ENCODE peak calls at places on chromosomes 3 and 15, in ten cellular contexts. One of them, this sample, is unnamed.

GRCh38 chr15:87949934-87950298 is 306.6 kb downstream of the NTRK3 start:
- DNase-seq in OCI-LY7: no peak
- DNase-seq in HepG2: no peak
- DNase-seq in heart right ventricle: no peak
- DNase-seq in AG10803: no peak
- DNase-seq in tibial nerve: peak
- DNase-seq in pancreas: no peak
- DNase-seq in endodermal cell: no peak
- DNase-seq in brain microvascular endothelial cell: no peak
- DNase-seq in stomach: no peak
- DNase-seq in this sample: no peak

GRCh38 chr15:81809543-81809942 is 236.3 kb downstream of the MEX3B start:
- DNase-seq in OCI-LY7: peak
- DNase-seq in HepG2: peak
- DNase-seq in heart right ventricle: peak
- DNase-seq in AG10803: peak
- DNase-seq in tibial nerve: no peak
- DNase-seq in pancreas: peak
- DNase-seq in endodermal cell: peak
- DNase-seq in brain microvascular endothelial cell: peak
- DNase-seq in stomach: no peak
- DNase-seq in this sample: no peak

GRCh38 chr3:187013080-187013838 is 82.9 kb downstream of the ST6GAL1 start:
- DNase-seq in OCI-LY7: no peak
- DNase-seq in HepG2: no peak
- DNase-seq in heart right ventricle: no peak
- DNase-seq in AG10803: no peak
- DNase-seq in tibial nerve: no peak
- DNase-seq in pancreas: no peak
- DNase-seq in endodermal cell: no peak
- DNase-seq in brain microvascular endothelial cell: no peak
- DNase-seq in stomach: no peak
- DNase-seq in this sample: peak

GRCh38 chr3:58260261-58260731 is 22.7 kb downstream of the ABHD6 start:
- DNase-seq in OCI-LY7: no peak
- DNase-seq in HepG2: no peak
- DNase-seq in heart right ventricle: no peak
- DNase-seq in AG10803: peak
- DNase-seq in tibial nerve: no peak
- DNase-seq in pancreas: no peak
- DNase-seq in endodermal cell: peak
- DNase-seq in brain microvascular endothelial cell: peak
- DNase-seq in stomach: no peak
- DNase-seq in this sample: peak

GRCh38 chr15:57224664-57225063 is 151.6 kb upstream of the CGNL1 start:
- DNase-seq in OCI-LY7: no peak
- DNase-seq in HepG2: no peak
- DNase-seq in heart right ventricle: no peak
- DNase-seq in AG10803: peak
- DNase-seq in tibial nerve: no peak
- DNase-seq in pancreas: no peak
- DNase-seq in endodermal cell: no peak
- DNase-seq in brain microvascular endothelial cell: no peak
- DNase-seq in stomach: no peak
- DNase-seq in this sample: peak

GRCh38 chr3:74539879-74540278 is 74.6 kb downstream of the CNTN3 start:
- DNase-seq in OCI-LY7: no peak
- DNase-seq in HepG2: no peak
- DNase-seq in heart right ventricle: no peak
- DNase-seq in AG10803: no peak
- DNase-seq in tibial nerve: no peak
- DNase-seq in pancreas: no peak
- DNase-seq in endodermal cell: no peak
- DNase-seq in brain microvascular endothelial cell: no peak
- DNase-seq in stomach: no peak
- DNase-seq in this sample: peak

GRCh38 chr3:172449468-172450149 is 1.4 kb upstream of the GHSR start:
- DNase-seq in OCI-LY7: no peak
- DNase-seq in HepG2: no peak
- DNase-seq in heart right ventricle: peak
- DNase-seq in AG10803: peak
- DNase-seq in tibial nerve: no peak
- DNase-seq in pancreas: peak
- DNase-seq in endodermal cell: peak
- DNase-seq in brain microvascular endothelial cell: peak
- DNase-seq in stomach: no peak
- DNase-seq in this sample: peak

GRCh38 chr3:152793969-152794368 is 41.0 kb upstream of the P2RY1 start:
- DNase-seq in OCI-LY7: no peak
- DNase-seq in HepG2: no peak
- DNase-seq in heart right ventricle: no peak
- DNase-seq in AG10803: no peak
- DNase-seq in tibial nerve: no peak
- DNase-seq in pancreas: no peak
- DNase-seq in endodermal cell: no peak
- DNase-seq in brain microvascular endothelial cell: no peak
- DNase-seq in stomach: no peak
- DNase-seq in this sample: no peak

GRCh38 chr15:90295270-90295648 is 29.8 kb downstream of the NGRN start:
- DNase-seq in OCI-LY7: no peak
- DNase-seq in HepG2: no peak
- DNase-seq in heart right ventricle: no peak
- DNase-seq in AG10803: no peak
- DNase-seq in tibial nerve: no peak
- DNase-seq in pancreas: no peak
- DNase-seq in endodermal cell: peak
- DNase-seq in brain microvascular endothelial cell: no peak
- DNase-seq in stomach: no peak
- DNase-seq in this sample: no peak

GRCh38 chr3:197349368-197349767 is 51.0 kb upstream of the DLG1 start:
- DNase-seq in OCI-LY7: no peak
- DNase-seq in HepG2: no peak
- DNase-seq in heart right ventricle: no peak
- DNase-seq in AG10803: no peak
- DNase-seq in tibial nerve: no peak
- DNase-seq in pancreas: no peak
- DNase-seq in endodermal cell: peak
- DNase-seq in brain microvascular endothelial cell: no peak
- DNase-seq in stomach: no peak
- DNase-seq in this sample: peak

GRCh38 chr15:99211926-99212325 is 37.5 kb downstream of the TTC23 start:
- DNase-seq in OCI-LY7: no peak
- DNase-seq in HepG2: no peak
- DNase-seq in heart right ventricle: no peak
- DNase-seq in AG10803: peak
- DNase-seq in tibial nerve: no peak
- DNase-seq in pancreas: no peak
- DNase-seq in endodermal cell: no peak
- DNase-seq in brain microvascular endothelial cell: peak
- DNase-seq in stomach: no peak
- DNase-seq in this sample: no peak

GRCh38 chr3:184154909-184155643 is at the start of gene DVL3:
- DNase-seq in OCI-LY7: peak
- DNase-seq in HepG2: peak
- DNase-seq in heart right ventricle: peak
- DNase-seq in AG10803: peak
- DNase-seq in tibial nerve: peak
- DNase-seq in pancreas: peak
- DNase-seq in endodermal cell: peak
- DNase-seq in brain microvascular endothelial cell: peak
- DNase-seq in stomach: peak
- DNase-seq in this sample: peak

GRCh38 chr15:90019611-90020010 is 18.5 kb downstream of the ZNF710 start:
- DNase-seq in OCI-LY7: no peak
- DNase-seq in HepG2: no peak
- DNase-seq in heart right ventricle: no peak
- DNase-seq in AG10803: no peak
- DNase-seq in tibial nerve: no peak
- DNase-seq in pancreas: peak
- DNase-seq in endodermal cell: peak
- DNase-seq in brain microvascular endothelial cell: no peak
- DNase-seq in stomach: no peak
- DNase-seq in this sample: no peak

GRCh38 chr3:41652506-41652905 is 309.4 kb downstream of the ULK4 start:
- DNase-seq in OCI-LY7: no peak
- DNase-seq in HepG2: no peak
- DNase-seq in heart right ventricle: no peak
- DNase-seq in AG10803: no peak
- DNase-seq in tibial nerve: no peak
- DNase-seq in pancreas: no peak
- DNase-seq in endodermal cell: no peak
- DNase-seq in brain microvascular endothelial cell: no peak
- DNase-seq in stomach: no peak
- DNase-seq in this sample: no peak

GRCh38 chr15:38793181-38793580 is 228.6 kb upstream of the RASGRP1 start:
- DNase-seq in OCI-LY7: no peak
- DNase-seq in HepG2: no peak
- DNase-seq in heart right ventricle: no peak
- DNase-seq in AG10803: no peak
- DNase-seq in tibial nerve: no peak
- DNase-seq in pancreas: no peak
- DNase-seq in endodermal cell: no peak
- DNase-seq in brain microvascular endothelial cell: no peak
- DNase-seq in stomach: no peak
- DNase-seq in this sample: no peak

GRCh38 chr3:131794766-131795381 is 239.9 kb downstream of the CPNE4 start:
- DNase-seq in OCI-LY7: peak
- DNase-seq in HepG2: peak
- DNase-seq in heart right ventricle: peak
- DNase-seq in AG10803: peak
- DNase-seq in tibial nerve: peak
- DNase-seq in pancreas: peak
- DNase-seq in endodermal cell: peak
- DNase-seq in brain microvascular endothelial cell: peak
- DNase-seq in stomach: no peak
- DNase-seq in this sample: peak

GRCh38 chr3:172777901-172778300 is 27.4 kb downstream of the ECT2 start:
- DNase-seq in OCI-LY7: no peak
- DNase-seq in HepG2: no peak
- DNase-seq in heart right ventricle: no peak
- DNase-seq in AG10803: no peak
- DNase-seq in tibial nerve: no peak
- DNase-seq in pancreas: no peak
- DNase-seq in endodermal cell: no peak
- DNase-seq in brain microvascular endothelial cell: no peak
- DNase-seq in stomach: no peak
- DNase-seq in this sample: no peak

GRCh38 chr15:91853501-91853967 is at the start of gene SLCO3A1:
- DNase-seq in OCI-LY7: peak
- DNase-seq in HepG2: no peak
- DNase-seq in heart right ventricle: peak
- DNase-seq in AG10803: peak
- DNase-seq in tibial nerve: peak
- DNase-seq in pancreas: peak
- DNase-seq in endodermal cell: peak
- DNase-seq in brain microvascular endothelial cell: no peak
- DNase-seq in stomach: peak
- DNase-seq in this sample: peak
- TF ChIP-seq CTCF in OCI-LY7: no peak
- TF ChIP-seq CTCF in HepG2: no peak
- TF ChIP-seq CTCF in heart right ventricle: no peak
- TF ChIP-seq CTCF in AG10803: no peak
- TF ChIP-seq CTCF in tibial nerve: peak
- TF ChIP-seq CTCF in pancreas: no peak
- TF ChIP-seq CTCF in endodermal cell: no peak
- TF ChIP-seq CTCF in brain microvascular endothelial cell: no peak
- TF ChIP-seq CTCF in stomach: no peak
- TF ChIP-seq CTCF in this sample: no peak

GRCh38 chr15:33064878-33065277 is 129.6 kb downstream of the FMN1 start:
- DNase-seq in OCI-LY7: no peak
- DNase-seq in HepG2: no peak
- DNase-seq in heart right ventricle: no peak
- DNase-seq in AG10803: peak
- DNase-seq in tibial nerve: no peak
- DNase-seq in pancreas: no peak
- DNase-seq in endodermal cell: no peak
- DNase-seq in brain microvascular endothelial cell: peak
- DNase-seq in stomach: no peak
- DNase-seq in this sample: peak
- H3K4me3 ChIP-seq in OCI-LY7: no peak
- H3K4me3 ChIP-seq in HepG2: no peak
- H3K4me3 ChIP-seq in heart right ventricle: no peak
- H3K4me3 ChIP-seq in AG10803: peak
- H3K4me3 ChIP-seq in tibial nerve: no peak
- H3K4me3 ChIP-seq in pancreas: no peak
- H3K4me3 ChIP-seq in endodermal cell: no peak
- H3K4me3 ChIP-seq in brain microvascular endothelial cell: no peak
- H3K4me3 ChIP-seq in stomach: peak
- H3K4me3 ChIP-seq in this sample: no peak

GRCh38 chr15:46178138-46178537 is 543.3 kb downstream of the SQOR start:
- DNase-seq in OCI-LY7: no peak
- DNase-seq in HepG2: no peak
- DNase-seq in heart right ventricle: no peak
- DNase-seq in AG10803: no peak
- DNase-seq in tibial nerve: no peak
- DNase-seq in pancreas: no peak
- DNase-seq in endodermal cell: no peak
- DNase-seq in brain microvascular endothelial cell: no peak
- DNase-seq in stomach: no peak
- DNase-seq in this sample: no peak
- TF ChIP-seq CTCF in OCI-LY7: no peak
- TF ChIP-seq CTCF in HepG2: no peak
- TF ChIP-seq CTCF in heart right ventricle: no peak
- TF ChIP-seq CTCF in AG10803: no peak
- TF ChIP-seq CTCF in tibial nerve: no peak
- TF ChIP-seq CTCF in pancreas: no peak
- TF ChIP-seq CTCF in endodermal cell: no peak
- TF ChIP-seq CTCF in brain microvascular endothelial cell: no peak
- TF ChIP-seq CTCF in stomach: no peak
- TF ChIP-seq CTCF in this sample: no peak

DNA sequence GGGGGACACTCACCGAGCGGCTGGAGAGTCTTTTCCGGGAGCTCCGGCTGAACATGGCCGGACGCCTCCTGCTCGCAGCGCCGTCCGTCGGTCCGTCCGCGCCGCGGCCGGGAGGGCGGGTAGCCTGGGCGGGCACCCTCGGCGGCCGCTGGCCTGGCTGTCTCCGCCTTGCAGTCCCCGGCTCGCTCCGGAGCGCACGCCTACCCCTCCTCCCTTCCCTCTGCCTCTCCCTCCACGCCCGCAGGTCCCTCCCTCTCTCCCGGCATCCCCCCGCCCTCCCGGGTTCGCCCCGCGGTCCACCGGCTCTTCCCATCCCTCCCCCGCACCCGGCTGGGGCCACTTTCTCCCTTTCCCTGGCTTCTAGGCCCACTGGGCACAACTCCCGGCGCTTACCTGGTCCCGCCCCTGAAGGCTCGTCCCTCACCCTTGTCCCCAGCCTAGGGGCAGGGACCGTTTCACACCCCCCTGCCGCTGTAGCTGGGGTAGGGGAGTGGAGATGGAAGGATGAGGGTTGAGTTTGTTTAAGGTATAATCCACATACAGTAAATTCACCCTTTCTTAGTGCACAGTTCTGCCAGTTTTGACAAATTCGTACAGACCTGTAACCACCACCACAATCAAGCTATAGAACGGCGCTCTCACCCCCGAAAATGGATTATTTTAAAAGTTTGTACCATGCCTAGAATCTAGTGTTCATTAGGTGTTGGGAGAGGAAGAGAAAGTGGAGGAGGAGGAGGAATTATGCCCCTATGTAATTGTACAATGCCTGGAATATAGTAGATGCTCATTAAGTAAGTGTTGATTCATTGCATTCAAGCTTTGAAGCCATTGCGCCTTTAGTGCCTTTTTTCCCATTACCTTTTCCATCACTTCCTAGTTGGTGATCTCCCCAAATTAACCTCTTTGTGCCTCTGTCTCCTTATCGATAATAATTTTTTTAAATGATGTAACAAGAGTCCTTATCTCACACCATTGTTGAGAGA is 220.3 kb upstream of the PRICKLE2 start:
- DNase-seq in OCI-LY7: no peak
- DNase-seq in HepG2: no peak
- DNase-seq in heart right ventricle: no peak
- DNase-seq in AG10803: peak
- DNase-seq in tibial nerve: no peak
- DNase-seq in pancreas: peak
- DNase-seq in endodermal cell: peak
- DNase-seq in brain microvascular endothelial cell: peak
- DNase-seq in stomach: peak
- DNase-seq in this sample: no peak
- H3K4me3 ChIP-seq in OCI-LY7: no peak
- H3K4me3 ChIP-seq in HepG2: peak
- H3K4me3 ChIP-seq in heart right ventricle: peak
- H3K4me3 ChIP-seq in AG10803: peak
- H3K4me3 ChIP-seq in tibial nerve: peak
- H3K4me3 ChIP-seq in pancreas: peak
- H3K4me3 ChIP-seq in endodermal cell: peak
- H3K4me3 ChIP-seq in brain microvascular endothelial cell: peak
- H3K4me3 ChIP-seq in stomach: peak
- H3K4me3 ChIP-seq in this sample: peak